ENCODE peak calls at places on chromosome 1, in eight cellular contexts. R, Q, E, G, T, I, L and X are unnamed samples.

GRCh38 chr1:174158767-174159252 is 510 bp upstream of the RABGAP1L start:
- DNase-seq in T (no peak), L (no peak), E (no peak), I (no peak), R (peak; percentile 53), G (no peak), Q (peak; percentile 79), X (no peak)

GRCh38 chr1:157925419-157926166 is 67.9 kb upstream of the KIRREL1 start:
- DNase-seq in T (no peak), R (no peak), L (no peak), Q (no peak), I (no peak), E (no peak), G (no peak), X (no peak)

GRCh38 chr1:156050376-156050775 is 3.2 kb downstream of the UBQLN4 start:
- DNase-seq in E (no peak), Q (no peak), G (no peak), L (no peak), T (no peak), I (no peak), R (no peak), X (no peak)

GRCh38 chr1:225689882-225690459 is 37.0 kb upstream of the ENAH start:
- DNase-seq in Q (no peak), E (no peak), I (no peak), L (no peak), G (no peak), T (no peak), R (no peak), X (no peak)

GRCh38 chr1:181250038-181250437 is 161.5 kb downstream of the IER5 start:
- DNase-seq in R (no peak), L (no peak), Q (no peak), E (no peak), I (no peak), G (no peak), T (no peak), X (no peak)

GRCh38 chr1:178465011-178465410 is 31.8 kb downstream of the CLEC20A start:
- DNase-seq in G (no peak), T (no peak), I (no peak), R (no peak), Q (no peak), L (no peak), E (no peak), X (no peak)

GRCh38 chr1:99969729-99970591 is at the start of gene SLC35A3:
- DNase-seq in T (peak; percentile 71), R (peak; percentile 69), I (peak; percentile 88), G (peak; percentile 73), E (peak; percentile 48), L (peak; percentile 82), Q (peak; percentile 76), X (peak; percentile 83)

GRCh38 chr1:101996830-101997485 is at the start of gene OLFM3:
- DNase-seq in I (no peak), Q (peak; percentile 67), R (no peak), G (no peak), L (no peak), E (no peak), T (no peak), X (no peak)